ENCODE peak calls at places on chromosome X, in six cellular contexts. Y is lower leg skin, T is tibial nerve, P is stomach, J is upper lobe of left lung, S is gastrocnemius medialis. O is an unnamed sample.
A peak's percentile ranks its signal among the peaks of the same experiment; 100 is the strongest.

GRCh38 chrX:13101439-13102139 is 57.2 kb upstream of the FAM9C start:
- DNase-seq in Y (peak; percentile 76), T (peak; percentile 38), P (peak; percentile 71), J (no peak), S (peak; percentile 66), O (no peak)

GRCh38 chrX:8913665-8914409 is 112.7 kb upstream of the FAM9A start:
- DNase-seq in Y (peak; percentile 16), T (no peak), P (no peak), J (no peak), S (peak; percentile 14), O (no peak)

GRCh38 chrX:43731086-43731485 is 75.0 kb downstream of the MAOA start:
- DNase-seq in Y (no peak), T (no peak), P (no peak), J (no peak), S (no peak), O (no peak)

GRCh38 chrX:1754077-1754476 is 139.2 kb downstream of the ASMT start:
- DNase-seq in Y (no peak), T (no peak), P (no peak), J (no peak), S (no peak), O (no peak)

GRCh38 chrX:41591906-41592305 is 96.9 kb upstream of the GPR34 start:
- DNase-seq in Y (no peak), T (no peak), P (no peak), J (no peak), S (no peak), O (no peak)

GRCh38 chrX:113522814-113523213 is 682.2 kb upstream of the AMOT start:
- DNase-seq in Y (no peak), T (no peak), P (no peak), J (no peak), S (no peak), O (no peak)

GRCh38 chrX:40061871-40062524 is 35.8 kb downstream of the BCOR start:
- DNase-seq in Y (no peak), T (no peak), P (no peak), J (peak; percentile 43), S (no peak), O (no peak)

GRCh38 chrX:418927-419729 is 32.4 kb upstream of the PPP2R3B start:
- DNase-seq in Y (no peak), T (no peak), P (no peak), J (no peak), S (no peak), O (no peak)

GRCh38 chrX:115889121-115889890 is 281.2 kb upstream of the AGTR2 start:
- DNase-seq in Y (no peak), T (no peak), P (no peak), J (no peak), S (no peak), O (no peak)

GRCh38 chrX:44945736-44946135 is 72.7 kb downstream of the KDM6A start:
- DNase-seq in Y (no peak), T (no peak), P (no peak), J (no peak), S (no peak), O (no peak)

GRCh38 chrX:39998636-39999406 is 98.9 kb downstream of the BCOR start:
- DNase-seq in Y (no peak), T (no peak), P (no peak), J (no peak), S (no peak), O (no peak)

GRCh38 chrX:69126642-69127041 is 38.6 kb downstream of the PJA1 start:
- DNase-seq in Y (no peak), T (no peak), P (peak; percentile 31), J (no peak), S (no peak), O (no peak)

GRCh38 chrX:66030505-66031317 is 9.2 kb downstream of the VSIG4 start:
- DNase-seq in Y (no peak), T (no peak), P (no peak), J (no peak), S (no peak), O (no peak)

GRCh38 chrX:152915541-152916241 is 17.8 kb downstream of the ZNF185 start:
- DNase-seq in Y (no peak), T (no peak), P (no peak), J (no peak), S (no peak), O (no peak)

GRCh38 chrX:46386511-46386910 is 158.7 kb downstream of the ZNF674 start:
- DNase-seq in Y (no peak), T (no peak), P (no peak), J (no peak), S (no peak), O (no peak)

GRCh38 chrX:10326578-10326977 is 169.8 kb downstream of the CLCN4 start:
- DNase-seq in Y (no peak), T (no peak), P (no peak), J (no peak), S (peak; percentile 11), O (no peak)

DNA sequence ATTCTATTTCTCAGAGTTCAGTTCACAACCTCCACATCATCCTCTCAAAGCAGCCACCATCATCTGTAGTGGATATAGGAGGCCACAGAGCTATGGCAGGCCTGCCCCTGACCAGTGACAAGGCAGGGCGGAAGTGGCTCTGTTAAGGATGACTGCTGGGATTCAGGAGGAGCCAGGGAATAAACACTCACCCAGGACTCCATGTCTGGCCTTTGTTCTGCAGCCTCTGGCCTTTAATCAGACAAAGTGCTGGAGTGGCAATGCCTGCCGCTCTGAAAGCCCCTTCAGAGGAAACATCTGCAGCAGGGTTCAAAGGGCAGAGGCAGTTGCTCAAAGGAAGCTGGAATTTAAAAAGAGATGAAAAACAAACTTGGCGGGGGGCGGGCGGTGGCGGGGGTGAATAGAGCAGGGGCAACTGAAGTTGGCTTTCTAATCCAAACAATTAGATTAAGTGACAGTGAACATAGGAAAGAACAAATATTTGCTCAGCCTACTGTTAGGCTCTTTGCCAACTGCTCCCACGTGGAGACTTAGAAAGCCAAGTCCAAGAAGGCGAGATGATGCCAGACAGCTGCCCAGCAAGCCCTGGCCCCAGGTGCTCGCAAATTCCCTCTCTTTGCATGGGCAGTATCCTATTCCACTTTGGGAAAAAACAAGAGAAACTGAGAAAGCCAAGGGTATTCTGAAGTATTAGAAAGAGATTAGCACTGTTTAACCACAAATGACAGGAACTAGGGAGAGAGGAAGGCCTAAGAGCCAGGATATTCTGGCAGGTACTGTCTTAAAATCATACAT is 5.5 kb downstream of the MPP1 start:
- DNase-seq in Y (no peak), T (no peak), P (peak; percentile 62), J (peak; percentile 22), S (no peak), O (no peak)
- TF ChIP-seq POLR2A in Y (no peak), T (no peak), P (no peak), J (no peak), S (no peak), O (no peak)

GRCh38 chrX:142204522-142205433 is at the start of gene MAGEC2:
- DNase-seq in Y (no peak), T (no peak), P (no peak), J (no peak), S (no peak), O (no peak)
- TF ChIP-seq POLR2A in Y (no peak), T (no peak), P (no peak), J (no peak), S (no peak), O (no peak)

GRCh38 chrX:53088136-53088974 is 5.6 kb upstream of the KANTR start:
- DNase-seq in Y (peak; percentile 69), T (peak; percentile 54), P (peak; percentile 84), J (peak; percentile 88), S (peak; percentile 76), O (no peak)
- TF ChIP-seq POLR2A in Y (no peak), T (peak; percentile 55), P (no peak), J (no peak), S (peak; percentile 15), O (no peak)

GRCh38 chrX:154399527-154400368 is 1.6 kb downstream of the RPL10 start:
- DNase-seq in Y (no peak), T (no peak), P (no peak), J (no peak), S (no peak), O (no peak)

GRCh38 chrX:154401045-154401799 is 3.0 kb downstream of the RPL10 start:
- DNase-seq in Y (no peak), T (no peak), P (no peak), J (no peak), S (no peak), O (no peak)

GRCh38 chrX:154398668-154399526 is 720 bp downstream of the RPL10 start:
- DNase-seq in Y (peak; percentile 84), T (peak; percentile 75), P (peak; percentile 89), J (peak; percentile 89), S (peak; percentile 91), O (peak; percentile 30)

GRCh38 chrX:154397888-154398667 is at the start of gene RPL10:
- DNase-seq in Y (peak; percentile 93), T (peak; percentile 81), P (peak; percentile 94), J (peak; percentile 96), S (peak; percentile 96), O (peak; percentile 60)

GRCh38 chrX:154396948-154397887 is 959 bp upstream of the RPL10 start:
- DNase-seq in Y (peak; percentile 49), T (peak; percentile 54), P (peak; percentile 73), J (peak; percentile 94), S (peak; percentile 71), O (no peak)
- TF ChIP-seq POLR2A in Y (no peak), T (peak; percentile 30), P (no peak), J (no peak), S (peak; percentile 32), O (no peak)

DNA sequence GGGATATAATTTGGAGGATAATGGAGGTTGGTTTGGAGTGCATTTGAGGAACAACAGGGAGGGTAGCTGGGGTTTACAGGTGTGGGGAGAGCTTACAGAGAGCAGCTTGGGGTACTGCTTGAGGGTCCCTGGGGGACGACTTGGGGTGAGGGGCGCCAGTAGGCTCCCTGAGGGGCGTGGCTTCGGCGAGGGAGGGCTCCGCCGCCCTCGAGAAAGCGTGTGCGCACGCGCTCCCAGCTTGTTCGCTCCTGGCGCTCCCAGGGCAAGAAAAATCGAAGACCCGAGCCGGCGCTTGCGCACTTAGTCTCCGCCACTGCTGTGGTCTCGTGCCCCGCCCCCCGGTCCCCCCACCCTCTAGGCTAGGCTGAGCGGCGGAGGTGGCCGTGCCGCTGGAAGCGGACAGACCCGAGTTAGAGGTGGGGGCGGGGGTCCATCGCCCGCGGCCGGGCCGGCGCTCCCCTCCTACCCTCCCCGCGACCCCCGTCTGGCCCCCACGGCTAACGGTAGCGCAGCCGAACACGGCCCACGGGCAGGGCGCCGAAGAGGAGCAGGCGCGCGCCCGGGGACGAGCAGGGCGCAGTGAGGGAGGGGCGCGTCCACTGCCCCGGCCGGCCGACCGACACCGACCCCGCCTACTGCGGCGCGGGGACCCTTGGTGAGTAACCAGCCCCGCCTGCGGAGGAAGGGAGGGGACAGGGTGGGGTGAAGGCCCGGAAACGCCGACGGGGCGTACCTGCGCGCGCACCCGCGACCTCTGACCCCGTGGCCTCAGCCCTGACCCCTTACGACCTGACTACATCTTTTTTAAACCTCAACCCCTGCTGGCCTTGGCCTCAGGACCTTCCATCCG is 5.4 kb upstream of the CCDC120 start:
- DNase-seq in Y (no peak), T (no peak), P (peak; percentile 62), J (peak; percentile 94), S (no peak), O (no peak)
- TF ChIP-seq POLR2A in Y (no peak), T (no peak), P (no peak), J (no peak), S (no peak), O (no peak)